ENCODE peak calls at places on chromosomes 5 and 9, in four cellular contexts. One of them, this sample, is unnamed.

GRCh38 chr9:85647571-85647970 is 94.2 kb downstream of the AGTPBP1 start:
- DNase-seq in NCI-H1105 treated with DMSO at 0.1 percent for 48 hours: no peak
- DNase-seq in dermis microvascular lymphatic vessel endothelial cell: no peak
- DNase-seq in T-helper 1 cell: no peak
- DNase-seq in this sample: no peak

GRCh38 chr5:118126159-118126558 is 862.2 kb downstream of the DTWD2 start:
- DNase-seq in NCI-H1105 treated with DMSO at 0.1 percent for 48 hours: no peak
- DNase-seq in dermis microvascular lymphatic vessel endothelial cell: no peak
- DNase-seq in T-helper 1 cell: no peak
- DNase-seq in this sample: no peak

GRCh38 chr9:13142776-13143175 is 136.7 kb downstream of the MPDZ start:
- DNase-seq in T-helper 1 cell: no peak
- DNase-seq in NCI-H1105 treated with DMSO at 0.1 percent for 48 hours: peak; percentile 66
- DNase-seq in dermis microvascular lymphatic vessel endothelial cell: no peak
- DNase-seq in this sample: no peak

GRCh38 chr9:113678874-113679273 is 197.2 kb upstream of the ZNF618 start:
- DNase-seq in dermis microvascular lymphatic vessel endothelial cell: no peak
- DNase-seq in NCI-H1105 treated with DMSO at 0.1 percent for 48 hours: no peak
- DNase-seq in T-helper 1 cell: no peak
- DNase-seq in this sample: no peak

GRCh38 chr5:163445345-163445744 is 8.0 kb downstream of the CCNG1 start:
- DNase-seq in T-helper 1 cell: no peak
- DNase-seq in NCI-H1105 treated with DMSO at 0.1 percent for 48 hours: no peak
- DNase-seq in dermis microvascular lymphatic vessel endothelial cell: no peak
- DNase-seq in this sample: no peak

GRCh38 chr5:9197881-9198260 is 348.0 kb downstream of the SEMA5A start:
- DNase-seq in T-helper 1 cell: no peak
- DNase-seq in dermis microvascular lymphatic vessel endothelial cell: no peak
- DNase-seq in NCI-H1105 treated with DMSO at 0.1 percent for 48 hours: no peak
- DNase-seq in this sample: no peak

GRCh38 chr5:170184737-170185136 is 48.0 kb upstream of the C5orf58 start:
- DNase-seq in dermis microvascular lymphatic vessel endothelial cell: no peak
- DNase-seq in T-helper 1 cell: no peak
- DNase-seq in NCI-H1105 treated with DMSO at 0.1 percent for 48 hours: no peak
- DNase-seq in this sample: no peak

GRCh38 chr5:154044585-154044984 is 5.8 kb downstream of the MFAP3 start:
- DNase-seq in NCI-H1105 treated with DMSO at 0.1 percent for 48 hours: no peak
- DNase-seq in dermis microvascular lymphatic vessel endothelial cell: no peak
- DNase-seq in T-helper 1 cell: no peak
- DNase-seq in this sample: no peak

GRCh38 chr5:62199792-62200716 is 106.0 kb upstream of the KIF2A start:
- DNase-seq in dermis microvascular lymphatic vessel endothelial cell: no peak
- DNase-seq in T-helper 1 cell: no peak
- DNase-seq in NCI-H1105 treated with DMSO at 0.1 percent for 48 hours: no peak
- DNase-seq in this sample: no peak

GRCh38 chr9:125763373-125763772 is 16.2 kb downstream of the PBX3 start:
- DNase-seq in dermis microvascular lymphatic vessel endothelial cell: peak; percentile 67
- DNase-seq in NCI-H1105 treated with DMSO at 0.1 percent for 48 hours: peak; percentile 99
- DNase-seq in T-helper 1 cell: no peak
- DNase-seq in this sample: no peak

GRCh38 chr9:20015427-20015931 is 226.6 kb upstream of the SLC24A2 start:
- DNase-seq in NCI-H1105 treated with DMSO at 0.1 percent for 48 hours: no peak
- DNase-seq in dermis microvascular lymphatic vessel endothelial cell: peak; percentile 33
- DNase-seq in T-helper 1 cell: no peak
- DNase-seq in this sample: no peak

GRCh38 chr9:129962376-129962765 is 80.6 kb downstream of the FNBP1 start:
- DNase-seq in NCI-H1105 treated with DMSO at 0.1 percent for 48 hours: no peak
- DNase-seq in T-helper 1 cell: no peak
- DNase-seq in dermis microvascular lymphatic vessel endothelial cell: no peak
- DNase-seq in this sample: no peak

GRCh38 chr9:135252980-135253304 is 165.5 kb downstream of the OLFM1 start:
- DNase-seq in dermis microvascular lymphatic vessel endothelial cell: no peak
- DNase-seq in T-helper 1 cell: no peak
- DNase-seq in NCI-H1105 treated with DMSO at 0.1 percent for 48 hours: no peak
- DNase-seq in this sample: no peak

GRCh38 chr5:158727771-158728311 is 371.9 kb downstream of the EBF1 start:
- DNase-seq in dermis microvascular lymphatic vessel endothelial cell: peak; percentile 59
- DNase-seq in NCI-H1105 treated with DMSO at 0.1 percent for 48 hours: no peak
- DNase-seq in T-helper 1 cell: no peak
- DNase-seq in this sample: no peak

GRCh38 chr5:59358497-59358896 is 535.0 kb downstream of the PDE4D start:
- DNase-seq in dermis microvascular lymphatic vessel endothelial cell: no peak
- DNase-seq in NCI-H1105 treated with DMSO at 0.1 percent for 48 hours: no peak
- DNase-seq in T-helper 1 cell: no peak
- DNase-seq in this sample: no peak

This sample was measured in T follicular helper cell.